ENCODE peak calls at places on chromosomes 4 and X, in five cellular contexts. One of them, this sample, is unnamed.

GRCh38 chr4:182478475-182478874 is 235.3 kb downstream of the TENM3 start:
- DNase-seq in chondrocyte: no peak
- DNase-seq in uterus: no peak
- DNase-seq in H4: peak; percentile 25
- DNase-seq in ureter: no peak
- DNase-seq in this sample: no peak

GRCh38 chrX:56564182-56564885 is 907 bp downstream of the UBQLN2 start:
- DNase-seq in chondrocyte: no peak
- DNase-seq in H4: peak; percentile 5
- DNase-seq in uterus: no peak
- DNase-seq in ureter: no peak
- DNase-seq in this sample: no peak

GRCh38 chr4:113781439-113782040 is 20.0 kb upstream of the CAMK2D start:
- DNase-seq in chondrocyte: no peak
- DNase-seq in ureter: no peak
- DNase-seq in uterus: no peak
- DNase-seq in H4: peak; percentile 12
- DNase-seq in this sample: no peak

GRCh38 chr4:16661813-16662212 is 236.6 kb downstream of the LDB2 start:
- DNase-seq in chondrocyte: no peak
- DNase-seq in H4: no peak
- DNase-seq in uterus: no peak
- DNase-seq in ureter: no peak
- DNase-seq in this sample: no peak

GRCh38 chrX:114842181-114842580 is 175.2 kb downstream of the IL13RA2 start:
- DNase-seq in ureter: no peak
- DNase-seq in chondrocyte: no peak
- DNase-seq in uterus: no peak
- DNase-seq in H4: no peak
- DNase-seq in this sample: no peak

GRCh38 chrX:151563449-151563848 is at the start of gene PASD1:
- DNase-seq in chondrocyte: no peak
- DNase-seq in H4: no peak
- DNase-seq in ureter: no peak
- DNase-seq in uterus: no peak
- DNase-seq in this sample: no peak

GRCh38 chr4:55303818-55304217 is 42.2 kb upstream of the SRD5A3 start:
- DNase-seq in ureter: no peak
- DNase-seq in uterus: no peak
- DNase-seq in H4: no peak
- DNase-seq in chondrocyte: no peak
- DNase-seq in this sample: no peak

GRCh38 chr4:85399270-85399669 is 75.7 kb upstream of the ARHGAP24 start:
- DNase-seq in H4: no peak
- DNase-seq in uterus: no peak
- DNase-seq in ureter: no peak
- DNase-seq in chondrocyte: no peak
- DNase-seq in this sample: no peak

GRCh38 chr4:52199574-52200338 is 148.7 kb downstream of the SPATA18 start:
- DNase-seq in chondrocyte: no peak
- DNase-seq in ureter: no peak
- DNase-seq in uterus: no peak
- DNase-seq in H4: no peak
- DNase-seq in this sample: no peak

GRCh38 chr4:185379326-185380295 is 16.1 kb downstream of the LRP2BP start:
- DNase-seq in ureter: no peak
- DNase-seq in H4: no peak
- DNase-seq in uterus: no peak
- DNase-seq in chondrocyte: no peak
- DNase-seq in this sample: no peak

GRCh38 chr4:74375824-74376426 is 11.0 kb downstream of the EREG start:
- DNase-seq in uterus: no peak
- DNase-seq in ureter: no peak
- DNase-seq in chondrocyte: no peak
- DNase-seq in H4: no peak
- DNase-seq in this sample: no peak

GRCh38 chr4:119230288-119230687 is 17.8 kb downstream of the USP53 start:
- DNase-seq in uterus: no peak
- DNase-seq in ureter: no peak
- DNase-seq in chondrocyte: no peak
- DNase-seq in H4: no peak
- DNase-seq in this sample: no peak

GRCh38 chr4:134018845-134019244 is 182.7 kb downstream of the PABPC4L start:
- DNase-seq in chondrocyte: no peak
- DNase-seq in H4: no peak
- DNase-seq in uterus: no peak
- DNase-seq in ureter: no peak
- DNase-seq in this sample: no peak

GRCh38 chr4:3291411-3291968 is 1.3 kb upstream of the RGS12 start:
- DNase-seq in uterus: no peak
- DNase-seq in ureter: peak; percentile 51
- DNase-seq in chondrocyte: no peak
- DNase-seq in H4: peak; percentile 18
- DNase-seq in this sample: no peak

GRCh38 chr4:91116861-91117260 is 989.7 kb downstream of the CCSER1 start:
- DNase-seq in ureter: no peak
- DNase-seq in H4: peak; percentile 46
- DNase-seq in uterus: no peak
- DNase-seq in chondrocyte: no peak
- DNase-seq in this sample: no peak

GRCh38 chr4:114005569-114006442 is 26.4 kb upstream of the ARSJ start:
- DNase-seq in chondrocyte: no peak
- DNase-seq in ureter: no peak
- DNase-seq in uterus: no peak
- DNase-seq in H4: peak; percentile 21
- DNase-seq in this sample: no peak

GRCh38 chr4:47145630-47146029 is 114.3 kb downstream of the GABRB1 start:
- DNase-seq in chondrocyte: no peak
- DNase-seq in uterus: no peak
- DNase-seq in H4: peak; percentile 66
- DNase-seq in ureter: no peak
- DNase-seq in this sample: no peak

GRCh38 chr4:96698891-96699290 is 859.0 kb downstream of the PDHA2 start:
- DNase-seq in H4: no peak
- DNase-seq in chondrocyte: no peak
- DNase-seq in uterus: no peak
- DNase-seq in ureter: no peak
- DNase-seq in this sample: no peak

GRCh38 chr4:25258980-25259578 is 25.2 kb downstream of the PI4K2B start:
- DNase-seq in ureter: no peak
- DNase-seq in uterus: no peak
- DNase-seq in chondrocyte: no peak
- DNase-seq in H4: no peak
- DNase-seq in this sample: no peak

GRCh38 chr4:168805341-168805740 is 204.7 kb downstream of the CBR4 start:
- DNase-seq in chondrocyte: no peak
- DNase-seq in H4: no peak
- DNase-seq in uterus: no peak
- DNase-seq in ureter: no peak
- DNase-seq in this sample: no peak

This sample was measured in stimulated activated naive CD4-positive, alpha-beta T cell.